ENCODE peak calls at places on chromosomes 12 and 14, in seven cellular contexts. One of them, this sample, is unnamed.

GRCh38 chr12:49615725-49616124 is 7.6 kb upstream of the PRPF40B start:
- DNase-seq in HCT116: no peak
- DNase-seq in prostate gland: no peak
- DNase-seq in heart left ventricle: no peak
- DNase-seq in GM12878: no peak
- DNase-seq in ovary: no peak
- DNase-seq in H1: no peak
- DNase-seq in this sample: no peak

GRCh38 chr14:22898302-22898894 is 15.4 kb downstream of the REM2 start:
- DNase-seq in heart left ventricle: no peak
- DNase-seq in H1: no peak
- DNase-seq in prostate gland: no peak
- DNase-seq in GM12878: no peak
- DNase-seq in HCT116: no peak
- DNase-seq in ovary: no peak
- DNase-seq in this sample: no peak

GRCh38 chr14:89429206-89430091 is 12.4 kb upstream of the FOXN3 start:
- DNase-seq in H1: no peak
- DNase-seq in ovary: no peak
- DNase-seq in prostate gland: no peak
- DNase-seq in heart left ventricle: no peak
- DNase-seq in HCT116: no peak
- DNase-seq in GM12878: no peak
- DNase-seq in this sample: no peak

GRCh38 chr12:92049403-92049802 is 96.2 kb downstream of the BTG1 start:
- DNase-seq in ovary: no peak
- DNase-seq in heart left ventricle: no peak
- DNase-seq in HCT116: no peak
- DNase-seq in GM12878: peak
- DNase-seq in H1: no peak
- DNase-seq in prostate gland: no peak
- DNase-seq in this sample: no peak

GRCh38 chr12:54378791-54379400 is 5.6 kb downstream of the ZNF385A start:
- DNase-seq in H1: no peak
- DNase-seq in prostate gland: no peak
- DNase-seq in ovary: peak
- DNase-seq in HCT116: no peak
- DNase-seq in heart left ventricle: peak
- DNase-seq in GM12878: no peak
- DNase-seq in this sample: peak

GRCh38 chr12:116773276-116773731 is 35.2 kb downstream of the RNFT2 start:
- DNase-seq in HCT116: peak
- DNase-seq in GM12878: no peak
- DNase-seq in ovary: no peak
- DNase-seq in prostate gland: peak
- DNase-seq in H1: no peak
- DNase-seq in heart left ventricle: no peak
- DNase-seq in this sample: no peak

GRCh38 chr12:26177303-26177702 is 18.1 kb upstream of the SSPN start:
- DNase-seq in GM12878: no peak
- DNase-seq in HCT116: no peak
- DNase-seq in ovary: no peak
- DNase-seq in prostate gland: no peak
- DNase-seq in H1: no peak
- DNase-seq in heart left ventricle: no peak
- DNase-seq in this sample: no peak

GRCh38 chr12:70908978-70909377 is 11.6 kb downstream of the PTPRR start:
- DNase-seq in GM12878: no peak
- DNase-seq in ovary: no peak
- DNase-seq in HCT116: no peak
- DNase-seq in H1: no peak
- DNase-seq in heart left ventricle: no peak
- DNase-seq in prostate gland: no peak
- DNase-seq in this sample: no peak

GRCh38 chr14:100894416-100894815 is 9.1 kb downstream of the RTL1 start:
- DNase-seq in ovary: no peak
- DNase-seq in HCT116: no peak
- DNase-seq in GM12878: no peak
- DNase-seq in prostate gland: no peak
- DNase-seq in H1: no peak
- DNase-seq in heart left ventricle: no peak
- DNase-seq in this sample: peak

GRCh38 chr12:26803552-26803951 is 29.4 kb downstream of the ITPR2 start:
- DNase-seq in prostate gland: no peak
- DNase-seq in HCT116: no peak
- DNase-seq in ovary: no peak
- DNase-seq in heart left ventricle: no peak
- DNase-seq in H1: no peak
- DNase-seq in GM12878: no peak
- DNase-seq in this sample: no peak

GRCh38 chr14:29810657-29811056 is 117.0 kb downstream of the PRKD1 start:
- DNase-seq in prostate gland: no peak
- DNase-seq in ovary: no peak
- DNase-seq in GM12878: no peak
- DNase-seq in HCT116: no peak
- DNase-seq in H1: no peak
- DNase-seq in heart left ventricle: no peak
- DNase-seq in this sample: no peak

GRCh38 chr12:100473716-100474150 is at the start of gene NR1H4:
- DNase-seq in H1: no peak
- DNase-seq in heart left ventricle: no peak
- DNase-seq in prostate gland: no peak
- DNase-seq in ovary: peak
- DNase-seq in GM12878: no peak
- DNase-seq in HCT116: no peak
- DNase-seq in this sample: no peak

GRCh38 chr12:104458645-104459555 is 2.2 kb downstream of the CHST11 start:
- DNase-seq in H1: no peak
- DNase-seq in GM12878: no peak
- DNase-seq in ovary: no peak
- DNase-seq in prostate gland: peak
- DNase-seq in heart left ventricle: no peak
- DNase-seq in HCT116: no peak
- DNase-seq in this sample: no peak

GRCh38 chr14:83300454-83301064 is 1766.9 kb upstream of the SEL1L start:
- DNase-seq in HCT116: no peak
- DNase-seq in heart left ventricle: no peak
- DNase-seq in prostate gland: no peak
- DNase-seq in GM12878: no peak
- DNase-seq in ovary: no peak
- DNase-seq in H1: no peak
- DNase-seq in this sample: no peak

DNA sequence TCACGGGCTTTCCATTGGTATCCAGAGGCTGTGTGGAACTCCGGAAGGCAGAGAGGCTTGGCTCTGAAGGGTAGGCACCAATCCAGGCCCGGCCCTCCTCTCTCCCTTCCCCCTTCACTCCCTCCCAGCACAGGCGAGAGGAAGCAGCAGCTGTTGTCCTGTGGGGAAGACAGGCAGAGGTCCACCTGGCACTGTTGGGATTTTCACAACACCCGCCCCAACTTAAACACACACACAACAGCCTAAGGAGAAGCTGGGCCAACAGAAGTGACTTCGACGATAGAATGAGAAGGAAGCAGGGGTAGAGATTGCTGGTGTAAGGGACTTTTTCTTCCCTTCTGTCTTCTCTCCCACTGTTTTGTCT is 3.1 kb upstream of the RNASE7 start:
- DNase-seq in ovary: peak
- DNase-seq in GM12878: no peak
- DNase-seq in prostate gland: peak
- DNase-seq in heart left ventricle: peak
- DNase-seq in H1: no peak
- DNase-seq in HCT116: no peak
- DNase-seq in this sample: peak
- H3K4me3 ChIP-seq in ovary: no peak
- H3K4me3 ChIP-seq in GM12878: no peak
- H3K4me3 ChIP-seq in prostate gland: no peak
- H3K4me3 ChIP-seq in heart left ventricle: no peak
- H3K4me3 ChIP-seq in H1: no peak
- H3K4me3 ChIP-seq in HCT116: no peak
- H3K4me3 ChIP-seq in this sample: no peak

GRCh38 chr14:50955373-50956043 is 11.2 kb upstream of the PYGL start:
- DNase-seq in H1: no peak
- DNase-seq in HCT116: peak
- DNase-seq in ovary: no peak
- DNase-seq in prostate gland: peak
- DNase-seq in heart left ventricle: no peak
- DNase-seq in GM12878: no peak
- DNase-seq in this sample: peak
- TF ChIP-seq CTCF in H1: peak
- TF ChIP-seq CTCF in HCT116: peak
- TF ChIP-seq CTCF in ovary: no peak
- TF ChIP-seq CTCF in prostate gland: no peak
- TF ChIP-seq CTCF in heart left ventricle: no peak
- TF ChIP-seq CTCF in GM12878: peak
- TF ChIP-seq CTCF in this sample: no peak

GRCh38 chr14:103920981-103921854 is 7.0 kb upstream of the TDRD9 start:
- DNase-seq in ovary: peak
- DNase-seq in GM12878: peak
- DNase-seq in H1: peak
- DNase-seq in HCT116: peak
- DNase-seq in prostate gland: peak
- DNase-seq in heart left ventricle: peak
- DNase-seq in this sample: peak
- TF ChIP-seq POLR2A in ovary: peak
- TF ChIP-seq POLR2A in GM12878: peak
- TF ChIP-seq POLR2A in H1: no peak
- TF ChIP-seq POLR2A in HCT116: peak
- TF ChIP-seq POLR2A in prostate gland: peak
- TF ChIP-seq POLR2A in heart left ventricle: peak
- TF ChIP-seq POLR2A in this sample: no peak

GRCh38 chr14:60679566-60680258 is 30.4 kb upstream of the SIX1 start:
- DNase-seq in ovary: no peak
- DNase-seq in H1: no peak
- DNase-seq in prostate gland: no peak
- DNase-seq in GM12878: no peak
- DNase-seq in HCT116: no peak
- DNase-seq in heart left ventricle: no peak
- DNase-seq in this sample: no peak
- H3K4me3 ChIP-seq in ovary: no peak
- H3K4me3 ChIP-seq in H1: peak
- H3K4me3 ChIP-seq in prostate gland: no peak
- H3K4me3 ChIP-seq in GM12878: no peak
- H3K4me3 ChIP-seq in HCT116: no peak
- H3K4me3 ChIP-seq in heart left ventricle: no peak
- H3K4me3 ChIP-seq in this sample: no peak

DNA sequence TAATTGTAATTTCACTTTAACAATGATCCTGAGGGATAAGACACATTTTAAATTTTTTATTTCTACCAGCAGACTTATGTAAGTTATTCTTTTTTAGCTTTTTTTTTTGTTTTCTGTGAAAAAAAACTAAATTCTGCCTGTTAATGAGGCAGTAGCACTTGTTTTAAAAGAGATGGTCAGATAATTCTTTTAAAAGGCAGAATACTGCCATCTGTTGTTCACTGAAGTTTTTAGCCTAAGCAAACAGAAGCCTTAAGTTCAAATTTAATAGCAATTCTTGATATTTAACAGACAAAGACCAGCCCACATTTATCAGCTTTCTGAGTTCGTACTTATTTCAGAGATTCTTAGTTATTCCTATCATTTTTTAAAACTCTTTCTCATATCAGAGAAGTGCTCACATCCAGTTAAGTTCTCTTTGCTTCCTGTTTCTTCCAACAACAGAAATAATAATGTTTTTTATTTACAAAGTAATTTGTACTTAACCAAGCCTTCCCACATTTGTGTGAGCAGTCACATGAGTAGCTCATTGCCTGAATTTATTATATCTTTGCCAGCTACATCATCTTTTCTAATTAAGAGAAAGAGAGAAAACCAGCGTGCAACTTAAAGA is 93.4 kb upstream of the SLCO1C1 start:
- DNase-seq in HCT116: peak
- DNase-seq in H1: no peak
- DNase-seq in ovary: no peak
- DNase-seq in heart left ventricle: no peak
- DNase-seq in prostate gland: no peak
- DNase-seq in GM12878: no peak
- DNase-seq in this sample: no peak
- TF ChIP-seq CTCF in HCT116: peak
- TF ChIP-seq CTCF in H1: no peak
- TF ChIP-seq CTCF in ovary: no peak
- TF ChIP-seq CTCF in heart left ventricle: peak
- TF ChIP-seq CTCF in prostate gland: peak
- TF ChIP-seq CTCF in GM12878: peak
- TF ChIP-seq CTCF in this sample: no peak

GRCh38 chr12:56188116-56188785 is 1.0 kb downstream of the SMARCC2 start:
- DNase-seq in ovary: no peak
- DNase-seq in GM12878: no peak
- DNase-seq in heart left ventricle: no peak
- DNase-seq in H1: no peak
- DNase-seq in HCT116: no peak
- DNase-seq in prostate gland: no peak
- DNase-seq in this sample: no peak

GRCh38 chr12:56190695-56191155 is 1.4 kb upstream of the SMARCC2 start:
- DNase-seq in ovary: no peak
- DNase-seq in HCT116: no peak
- DNase-seq in H1: no peak
- DNase-seq in GM12878: no peak
- DNase-seq in prostate gland: no peak
- DNase-seq in heart left ventricle: no peak
- DNase-seq in this sample: no peak

GRCh38 chr12:56188786-56189335 is 422 bp downstream of the SMARCC2 start:
- DNase-seq in prostate gland: peak
- DNase-seq in H1: no peak
- DNase-seq in heart left ventricle: peak
- DNase-seq in ovary: no peak
- DNase-seq in HCT116: no peak
- DNase-seq in GM12878: no peak
- DNase-seq in this sample: no peak

GRCh38 chr12:56189336-56189917 is at the start of gene SMARCC2:
- DNase-seq in ovary: peak
- DNase-seq in heart left ventricle: peak
- DNase-seq in GM12878: peak
- DNase-seq in H1: peak
- DNase-seq in prostate gland: peak
- DNase-seq in HCT116: peak
- DNase-seq in this sample: peak

GRCh38 chr12:56189918-56190694 is 823 bp upstream of the SMARCC2 start:
- DNase-seq in H1: peak
- DNase-seq in GM12878: peak
- DNase-seq in heart left ventricle: peak
- DNase-seq in prostate gland: peak
- DNase-seq in ovary: peak
- DNase-seq in HCT116: peak
- DNase-seq in this sample: peak
- TF ChIP-seq POLR2A in H1: no peak
- TF ChIP-seq POLR2A in GM12878: peak
- TF ChIP-seq POLR2A in heart left ventricle: no peak
- TF ChIP-seq POLR2A in prostate gland: no peak
- TF ChIP-seq POLR2A in ovary: no peak
- TF ChIP-seq POLR2A in HCT116: peak
- TF ChIP-seq POLR2A in this sample: no peak

GRCh38 chr14:49865431-49865859 is 12.9 kb upstream of the NEMF start:
- DNase-seq in HCT116: no peak
- DNase-seq in heart left ventricle: peak
- DNase-seq in H1: no peak
- DNase-seq in prostate gland: peak
- DNase-seq in ovary: peak
- DNase-seq in GM12878: no peak
- DNase-seq in this sample: peak
- H3K4me3 ChIP-seq in HCT116: no peak
- H3K4me3 ChIP-seq in heart left ventricle: no peak
- H3K4me3 ChIP-seq in H1: no peak
- H3K4me3 ChIP-seq in prostate gland: no peak
- H3K4me3 ChIP-seq in ovary: no peak
- H3K4me3 ChIP-seq in GM12878: no peak
- H3K4me3 ChIP-seq in this sample: no peak